ENCODE peak calls at places on chromosomes 7 and 10, in nine cellular contexts. J, I, W, X, F, A, V, Z and D are unnamed samples.

GRCh38 chr7:107045980-107046379 is 1.5 kb downstream of the PRKAR2B start:
- DNase-seq in J (no peak), I (no peak), W (no peak), X (no peak), F (no peak), A (no peak), V (no peak), Z (no peak), D (no peak)

GRCh38 chr10:48275743-48276142 is 1.2 kb upstream of the FRMPD2 start:
- DNase-seq in J (no peak), I (no peak), W (no peak), X (no peak), F (no peak), A (no peak), V (no peak), Z (no peak), D (no peak)

GRCh38 chr10:19169684-19170083 is 121.1 kb downstream of the MALRD1 start:
- DNase-seq in J (no peak), I (no peak), W (no peak), X (no peak), F (no peak), A (peak), V (no peak), Z (no peak), D (no peak)

GRCh38 chr10:79133386-79133785 is 64.6 kb downstream of the ZMIZ1 start:
- DNase-seq in J (no peak), I (no peak), W (no peak), X (no peak), F (no peak), A (no peak), V (no peak), Z (no peak), D (no peak)

GRCh38 chr7:132436121-132436520 is 140.1 kb downstream of the PLXNA4 start:
- DNase-seq in J (no peak), I (no peak), W (no peak), X (no peak), F (no peak), A (no peak), V (no peak), Z (no peak), D (no peak)

GRCh38 chr10:35890061-35890969 is 248.2 kb upstream of the FZD8 start:
- DNase-seq in J (no peak), I (no peak), W (no peak), X (peak), F (no peak), A (no peak), V (no peak), Z (no peak), D (no peak)

GRCh38 chr7:14717169-14717568 is 185.4 kb downstream of the DGKB start:
- DNase-seq in J (no peak), I (no peak), W (no peak), X (no peak), F (no peak), A (no peak), V (no peak), Z (no peak), D (no peak)

GRCh38 chr7:89003619-89003956 is 208.1 kb upstream of the TEX47 start:
- DNase-seq in J (no peak), I (no peak), W (no peak), X (no peak), F (no peak), A (no peak), V (no peak), Z (no peak), D (peak)

GRCh38 chr10:59872892-59873463 is 33.4 kb downstream of the CCDC6 start:
- DNase-seq in J (no peak), I (no peak), W (no peak), X (no peak), F (no peak), A (peak), V (peak), Z (peak), D (no peak)

GRCh38 chr7:101940830-101941229 is 123.4 kb downstream of the CUX1 start:
- DNase-seq in J (no peak), I (no peak), W (no peak), X (peak), F (no peak), A (no peak), V (peak), Z (no peak), D (no peak)

GRCh38 chr7:83153419-83153818 is 9.3 kb downstream of the PCLO start:
- DNase-seq in J (no peak), I (no peak), W (no peak), X (no peak), F (no peak), A (no peak), V (no peak), Z (no peak), D (no peak)

GRCh38 chr7:2498708-2499107 is 20.9 kb upstream of the LFNG start:
- DNase-seq in J (no peak), I (no peak), W (no peak), X (peak), F (no peak), A (no peak), V (no peak), Z (no peak), D (no peak)

GRCh38 chr10:133022784-133023115 is 65.0 kb upstream of the ADGRA1 start:
- DNase-seq in J (no peak), I (no peak), W (no peak), X (no peak), F (no peak), A (no peak), V (no peak), Z (no peak), D (no peak)

GRCh38 chr7:132187869-132188789 is 388.1 kb downstream of the PLXNA4 start:
- DNase-seq in J (no peak), I (no peak), W (no peak), X (no peak), F (no peak), A (no peak), V (no peak), Z (no peak), D (no peak)

GRCh38 chr10:2137549-2138174 is 400.3 kb upstream of the ADARB2 start:
- DNase-seq in J (no peak), I (no peak), W (peak), X (peak), F (no peak), A (peak), V (no peak), Z (no peak), D (no peak)

GRCh38 chr10:43978091-43978490 is 329.4 kb upstream of the ZNF32 start:
- DNase-seq in J (no peak), I (no peak), W (no peak), X (no peak), F (no peak), A (no peak), V (no peak), Z (no peak), D (no peak)

GRCh38 chr7:70776627-70777101 is 355.3 kb upstream of the GALNT17 start:
- DNase-seq in J (no peak), I (no peak), W (no peak), X (no peak), F (no peak), A (no peak), V (no peak), Z (no peak), D (no peak)

GRCh38 chr10:133237241-133238065 is at the start of gene VENTX:
- DNase-seq in J (no peak), I (no peak), W (no peak), X (no peak), F (no peak), A (no peak), V (no peak), Z (no peak), D (no peak)

GRCh38 chr7:4729266-4729665 is 46.2 kb upstream of the AP5Z1 start:
- DNase-seq in J (no peak), I (no peak), W (no peak), X (no peak), F (no peak), A (no peak), V (no peak), Z (no peak), D (no peak)

GRCh38 chr10:62861507-62861906 is 45.3 kb upstream of the EGR2 start:
- DNase-seq in J (no peak), I (no peak), W (no peak), X (no peak), F (no peak), A (no peak), V (no peak), Z (no peak), D (no peak)

GRCh38 chr7:74224511-74224832 is 14.7 kb downstream of the LAT2 start:
- DNase-seq in J (no peak), I (no peak), W (no peak), X (no peak), F (no peak), A (no peak), V (no peak), Z (no peak), D (no peak)

GRCh38 chr7:146830686-146831085 is 714.1 kb downstream of the CNTNAP2 start:
- DNase-seq in J (no peak), I (no peak), W (no peak), X (no peak), F (no peak), A (no peak), V (no peak), Z (no peak), D (no peak)

GRCh38 chr7:114922652-114923402 is 933 bp downstream of the MDFIC start:
- DNase-seq in J (no peak), I (no peak), W (peak), X (peak), F (peak), A (no peak), V (peak), Z (peak), D (peak)

GRCh38 chr7:159092701-159093121 is 52.0 kb downstream of the VIPR2 start:
- DNase-seq in J (no peak), I (no peak), W (no peak), X (no peak), F (no peak), A (no peak), V (no peak), Z (no peak), D (no peak)

GRCh38 chr7:45927724-45928123 is 6.7 kb upstream of the IGFBP3 start:
- DNase-seq in J (no peak), I (no peak), W (no peak), X (no peak), F (no peak), A (no peak), V (no peak), Z (no peak), D (no peak)

GRCh38 chr7:33735403-33735802 is 169.9 kb upstream of the BMPER start:
- DNase-seq in J (no peak), I (no peak), W (no peak), X (no peak), F (no peak), A (no peak), V (no peak), Z (no peak), D (no peak)

GRCh38 chr7:91212592-91212991 is 51.6 kb upstream of the FZD1 start:
- DNase-seq in J (no peak), I (no peak), W (no peak), X (no peak), F (no peak), A (no peak), V (no peak), Z (peak), D (no peak)

GRCh38 chr7:88111136-88111748 is 108.6 kb downstream of the SRI start:
- DNase-seq in J (no peak), I (peak), W (peak), X (no peak), F (peak), A (peak), V (no peak), Z (no peak), D (peak)

GRCh38 chr10:1057106-1057657 is 997 bp downstream of the WDR37 start:
- DNase-seq in J (no peak), I (no peak), W (no peak), X (peak), F (peak), A (no peak), V (no peak), Z (no peak), D (peak)

GRCh38 chr7:97851725-97852124 is 20.5 kb downstream of the ASNS start:
- DNase-seq in J (no peak), I (no peak), W (no peak), X (no peak), F (no peak), A (no peak), V (no peak), Z (no peak), D (no peak)

GRCh38 chr7:33831389-33832118 is 73.8 kb upstream of the BMPER start:
- DNase-seq in J (no peak), I (no peak), W (peak), X (no peak), F (no peak), A (no peak), V (peak), Z (no peak), D (no peak)

GRCh38 chr7:43799605-43800004 is 41.1 kb downstream of the BLVRA start:
- DNase-seq in J (no peak), I (no peak), W (no peak), X (no peak), F (no peak), A (peak), V (no peak), Z (no peak), D (no peak)

GRCh38 chr7:141276031-141276430 is 202.2 kb downstream of the TMEM178B start:
- DNase-seq in J (no peak), I (no peak), W (no peak), X (no peak), F (no peak), A (no peak), V (no peak), Z (no peak), D (no peak)

GRCh38 chr10:112208292-112208691 is 24.7 kb upstream of the GPAM start:
- DNase-seq in J (no peak), I (no peak), W (no peak), X (no peak), F (no peak), A (no peak), V (no peak), Z (no peak), D (no peak)

GRCh38 chr7:13778967-13779366 is 210.5 kb downstream of the ETV1 start:
- DNase-seq in J (no peak), I (no peak), W (peak), X (no peak), F (no peak), A (no peak), V (no peak), Z (peak), D (no peak)

GRCh38 chr7:132453825-132454224 is 122.4 kb downstream of the PLXNA4 start:
- DNase-seq in J (no peak), I (no peak), W (no peak), X (no peak), F (no peak), A (no peak), V (no peak), Z (no peak), D (no peak)

DNA sequence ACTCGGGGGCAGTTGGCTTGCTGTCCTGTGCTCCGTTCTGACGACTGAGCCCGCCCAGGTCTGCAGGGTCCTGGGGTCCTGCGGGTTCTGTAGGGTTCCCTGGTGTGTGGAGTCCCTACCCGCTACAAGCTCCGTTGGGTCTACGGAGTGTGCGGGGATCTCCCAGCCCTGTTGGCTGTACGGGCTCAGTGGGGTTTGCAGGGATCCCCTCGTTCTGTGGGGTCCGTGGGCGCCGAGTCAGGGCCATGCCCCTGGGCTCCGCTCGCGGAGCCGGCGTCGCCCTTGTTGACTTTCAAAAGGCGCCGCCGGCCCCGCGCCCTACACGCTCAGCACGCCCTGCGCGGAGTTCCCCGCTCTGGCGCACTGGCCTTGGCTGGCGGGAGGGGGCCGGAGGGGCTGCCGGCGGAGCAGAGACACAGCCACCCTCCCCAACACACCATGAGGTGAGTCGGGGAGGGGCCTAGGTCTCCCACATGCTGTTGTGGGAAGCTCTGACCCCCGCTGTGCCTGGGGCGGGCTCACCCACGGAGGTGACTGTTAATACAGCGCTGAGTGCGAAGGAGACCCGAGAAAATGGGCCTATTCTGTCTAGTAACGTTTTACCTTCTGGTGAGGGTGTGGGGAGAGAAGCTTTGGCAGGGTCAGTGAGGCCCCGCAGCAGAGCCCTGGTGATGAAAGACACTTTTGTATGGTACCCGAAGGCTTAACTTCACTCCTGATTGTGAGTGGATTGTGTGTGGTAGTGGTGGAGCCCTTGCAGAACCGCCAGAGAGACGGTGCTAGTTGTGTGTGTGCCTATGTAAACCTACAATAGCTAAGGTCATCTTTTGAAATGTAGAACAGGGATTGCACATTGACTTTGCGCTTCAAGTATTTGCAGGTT is 8.1 kb downstream of the TASOR2 start:
- DNase-seq in J (no peak), I (no peak), W (peak), X (peak), F (peak), A (peak), V (peak), Z (peak), D (peak)
- TF ChIP-seq CTCF in J (no peak), I (no peak), W (no peak), X (no peak), F (no peak), A (peak), V (no peak), Z (no peak), D (no peak)

DNA sequence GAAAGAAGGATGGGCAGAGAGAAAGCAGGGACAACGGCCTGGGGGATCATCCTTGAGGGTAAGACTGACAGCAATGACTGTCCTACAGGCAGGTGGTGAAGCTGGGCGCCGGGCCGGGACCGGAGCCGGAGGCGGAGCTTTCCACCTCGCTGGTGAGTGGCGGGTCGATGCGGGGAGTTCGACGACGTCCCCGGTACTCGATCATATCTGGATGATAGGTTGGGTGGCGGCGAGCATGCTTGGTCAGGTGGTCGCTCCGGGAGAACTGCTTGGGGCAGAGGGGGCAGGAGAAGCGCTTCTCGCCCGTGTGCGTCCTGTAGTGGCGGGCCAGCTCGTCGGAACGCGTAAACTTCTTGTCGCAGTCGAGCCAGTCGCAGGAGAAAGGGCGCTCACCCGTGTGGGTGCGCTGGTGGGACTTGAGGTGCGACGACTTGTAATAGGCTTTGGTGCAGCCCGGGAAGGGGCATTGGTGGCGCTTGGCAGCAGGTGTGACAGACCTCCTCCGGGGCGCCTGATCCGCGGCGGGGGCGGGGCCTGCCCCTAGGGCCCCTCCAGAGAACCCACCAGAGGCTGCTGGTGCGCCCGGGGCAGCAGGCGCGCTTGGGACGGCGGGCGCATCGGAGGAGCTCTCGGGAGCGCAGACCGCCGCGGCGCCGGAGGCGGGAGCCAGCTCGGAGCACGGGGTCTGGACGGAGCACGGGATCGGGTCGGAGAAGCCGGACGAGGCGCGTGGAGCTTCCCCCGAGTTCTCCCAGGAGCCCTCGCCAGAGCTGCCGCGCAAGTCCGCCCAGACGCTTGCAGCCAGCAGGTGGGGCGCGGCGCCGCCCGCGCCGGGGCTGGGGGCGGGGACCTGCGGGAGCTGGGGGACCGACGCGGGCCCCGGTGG is 784 bp downstream of the KLF14 start:
- DNase-seq in J (peak), I (no peak), W (peak), X (no peak), F (peak), A (no peak), V (peak), Z (no peak), D (peak)
- TF ChIP-seq CTCF in J (no peak), I (peak), W (peak), X (no peak), F (peak), A (peak), V (no peak), Z (no peak), D (peak)

GRCh38 chr10:123284022-123284421 is 129.8 kb downstream of the BUB3 start:
- DNase-seq in J (no peak), I (no peak), W (peak), X (no peak), F (no peak), A (peak), V (no peak), Z (no peak), D (no peak)
- TF ChIP-seq CTCF in J (no peak), I (peak), W (no peak), X (no peak), F (no peak), A (peak), V (no peak), Z (peak), D (no peak)

DNA sequence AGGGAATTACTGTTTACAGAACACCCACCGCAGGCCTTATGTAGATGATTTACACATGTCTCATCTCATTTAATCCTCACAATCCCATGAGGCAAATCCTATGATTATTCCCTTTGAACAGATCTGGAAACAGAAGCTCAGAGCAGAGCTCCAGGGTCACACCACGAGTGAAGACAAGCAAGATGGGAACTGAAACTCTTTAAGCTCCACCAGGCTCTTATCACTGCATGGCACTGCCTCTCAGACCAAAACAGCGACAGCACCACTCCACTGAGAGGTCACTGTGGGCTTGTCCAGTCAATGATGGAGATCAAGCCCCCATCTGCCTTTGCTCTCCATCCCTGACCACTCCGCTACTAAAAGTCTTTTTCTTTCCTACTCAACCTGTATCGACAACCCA is 5.9 kb downstream of the GRID1 start:
- DNase-seq in J (no peak), I (no peak), W (no peak), X (no peak), F (no peak), A (no peak), V (no peak), Z (no peak), D (no peak)
- TF ChIP-seq CTCF in J (no peak), I (no peak), W (no peak), X (no peak), F (no peak), A (no peak), V (no peak), Z (no peak), D (no peak)